ENCODE peak calls at places on chromosomes 3 and 15, in seven cellular contexts. M is left ventricle myocardium inferior, P is uterus, G is breast epithelium, F is GM23338, J is thoracic aorta, X is pancreas. T is an unnamed sample.

GRCh38 chr3:167671878-167672427 is 18.2 kb upstream of the WDR49 start:
- DNase-seq in M (no peak), P (no peak), G (no peak), F (no peak), J (no peak), X (no peak), T (no peak)

GRCh38 chr3:80592792-80593191 is 825.0 kb upstream of the ROBO1 start:
- DNase-seq in M (no peak), P (no peak), G (no peak), F (no peak), J (no peak), X (no peak), T (no peak)

GRCh38 chr3:40962721-40963120 is 236.6 kb upstream of the CTNNB1 start:
- DNase-seq in M (no peak), P (no peak), G (no peak), F (no peak), J (no peak), X (no peak), T (no peak)

GRCh38 chr15:80404057-80404718 is at the start of gene ARNT2:
- DNase-seq in M (peak; percentile 24), P (no peak), G (no peak), F (peak; percentile 74), J (no peak), X (peak; percentile 77), T (no peak)

GRCh38 chr3:186514296-186515002 is 29.7 kb downstream of the CRYGS start:
- DNase-seq in M (no peak), P (no peak), G (no peak), F (peak; percentile 56), J (no peak), X (no peak), T (peak; percentile 66)

GRCh38 chr3:66038726-66039589 is at the start of gene MAGI1:
- DNase-seq in M (peak; percentile 87), P (peak; percentile 91), G (peak; percentile 88), F (peak; percentile 97), J (peak; percentile 60), X (peak; percentile 91), T (no peak)

GRCh38 chr15:25181290-25182097 is 226.7 kb downstream of the SNRPN start:
- DNase-seq in M (peak; percentile 2), P (peak; percentile 4), G (peak; percentile 14), F (no peak), J (no peak), X (peak; percentile 35), T (no peak)

GRCh38 chr3:194572131-194572789 is 61.0 kb downstream of the TMEM44 start:
- DNase-seq in M (peak; percentile 65), P (peak; percentile 38), G (peak; percentile 62), F (no peak), J (peak; percentile 68), X (no peak), T (no peak)

GRCh38 chr3:97138914-97139541 is 324.6 kb downstream of the EPHA6 start:
- DNase-seq in M (no peak), P (no peak), G (no peak), F (peak; percentile 84), J (no peak), X (no peak), T (peak; percentile 55)

GRCh38 chr3:183253364-183253960 is 409 bp downstream of the B3GNT5 start:
- DNase-seq in M (peak; percentile 82), P (peak; percentile 80), G (peak; percentile 65), F (no peak), J (no peak), X (peak; percentile 87), T (no peak)

GRCh38 chr3:131972091-131972490 is 62.7 kb downstream of the CPNE4 start:
- DNase-seq in M (no peak), P (no peak), G (no peak), F (no peak), J (no peak), X (no peak), T (peak; percentile 14)

GRCh38 chr15:38650936-38651327 is 86.3 kb upstream of the RASGRP1 start:
- DNase-seq in M (no peak), P (no peak), G (no peak), F (no peak), J (no peak), X (no peak), T (peak; percentile 92)

GRCh38 chr3:114439279-114439678 is 145.5 kb downstream of the TIGIT start:
- DNase-seq in M (no peak), P (no peak), G (no peak), F (no peak), J (no peak), X (no peak), T (no peak)

GRCh38 chr3:174431717-174432116 is 427.4 kb upstream of the NAALADL2 start:
- DNase-seq in M (no peak), P (no peak), G (no peak), F (no peak), J (no peak), X (no peak), T (no peak)

GRCh38 chr3:11641683-11642407 is 1.9 kb downstream of the VGLL4 start:
- DNase-seq in M (no peak), P (no peak), G (no peak), F (peak; percentile 51), J (no peak), X (no peak), T (peak; percentile 77)

GRCh38 chr3:133833267-133833666 is 27.7 kb downstream of the SRPRB start:
- DNase-seq in M (no peak), P (no peak), G (no peak), F (no peak), J (no peak), X (no peak), T (no peak)

GRCh38 chr3:33377931-33378330 is 62.3 kb downstream of the UBP1 start:
- DNase-seq in M (no peak), P (no peak), G (no peak), F (no peak), J (no peak), X (no peak), T (no peak)

GRCh38 chr15:88048237-88048636 is 208.3 kb downstream of the NTRK3 start:
- DNase-seq in M (no peak), P (no peak), G (no peak), F (no peak), J (no peak), X (no peak), T (no peak)

GRCh38 chr15:43268111-43269105 is 1.7 kb upstream of the TGM5 start:
- DNase-seq in M (no peak), P (no peak), G (no peak), F (peak; percentile 77), J (no peak), X (no peak), T (no peak)

GRCh38 chr3:197749315-197749600 is 425 bp upstream of the FYTTD1 start:
- DNase-seq in M (no peak), P (no peak), G (no peak), F (peak; percentile 76), J (peak; percentile 11), X (no peak), T (peak; percentile 93)

GRCh38 chr3:19229086-19229485 is 80.8 kb downstream of the KCNH8 start:
- DNase-seq in M (no peak), P (no peak), G (no peak), F (no peak), J (no peak), X (no peak), T (no peak)

GRCh38 chr3:38643090-38643489 is 6.4 kb downstream of the SCN5A start:
- DNase-seq in M (no peak), P (peak; percentile 0), G (no peak), F (no peak), J (no peak), X (no peak), T (no peak)

GRCh38 chr3:42192334-42193200 is 73.4 kb downstream of the CCK start:
- DNase-seq in M (no peak), P (no peak), G (no peak), F (no peak), J (no peak), X (no peak), T (peak; percentile 60)

GRCh38 chr15:56672721-56673120 is 60.6 kb downstream of the ZNF280D start:
- DNase-seq in M (no peak), P (no peak), G (no peak), F (no peak), J (no peak), X (no peak), T (no peak)
- H3K36me3 ChIP-seq in M (peaks cover 43% of the 10 kb centered on the region), P (no peaks in the 10 kb centered on the region), G (no peaks in the 10 kb centered on the region), F (no peaks in the 10 kb centered on the region), J (peaks cover 21% of the 10 kb centered on the region), X (no peaks in the 10 kb centered on the region), T (peaks cover 36% of the 10 kb centered on the region)

DNA sequence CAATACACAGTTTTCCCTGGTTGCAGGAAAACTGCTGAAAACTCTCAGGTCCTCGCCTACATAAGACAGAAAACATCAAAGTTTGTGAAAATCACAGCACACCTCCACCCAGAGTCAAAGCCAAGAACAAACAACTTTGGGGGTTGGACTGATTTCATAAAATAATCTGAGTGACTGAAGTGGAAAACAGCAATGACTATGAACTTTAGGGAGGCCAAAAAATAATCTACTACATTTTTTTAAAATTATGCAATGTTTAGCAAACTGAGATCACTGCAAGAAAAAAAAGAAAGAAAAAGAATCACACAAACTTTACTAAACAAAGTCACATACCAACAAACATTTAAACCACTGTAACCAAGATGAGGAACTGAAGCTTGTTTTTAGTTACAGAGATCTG is 15.9 kb upstream of the FOXP1 start:
- DNase-seq in M (no peak), P (no peak), G (no peak), F (no peak), J (no peak), X (no peak), T (no peak)
- H3K27ac ChIP-seq in M (peak overlapping the region; percentile 26), P (no peak overlapping the region), G (peak overlapping the region; percentile 26), F (no peak overlapping the region), J (no peak overlapping the region), X (no peak overlapping the region), T (no peak overlapping the region)

GRCh38 chr3:52361893-52362292 is 45.8 kb downstream of the DNAH1 start:
- DNase-seq in M (no peak), P (no peak), G (no peak), F (no peak), J (no peak), X (no peak), T (no peak)

GRCh38 chr3:52359116-52359855 is 43.2 kb downstream of the DNAH1 start:
- DNase-seq in M (no peak), P (no peak), G (no peak), F (no peak), J (no peak), X (no peak), T (no peak)

GRCh38 chr3:52364322-52364721 is 48.2 kb downstream of the DNAH1 start:
- DNase-seq in M (no peak), P (no peak), G (no peak), F (no peak), J (no peak), X (no peak), T (no peak)

GRCh38 chr3:52361011-52361410 is 44.9 kb downstream of the DNAH1 start:
- DNase-seq in M (no peak), P (no peak), G (no peak), F (no peak), J (no peak), X (no peak), T (no peak)

GRCh38 chr3:52361454-52361853 is 45.3 kb downstream of the DNAH1 start:
- DNase-seq in M (no peak), P (no peak), G (no peak), F (no peak), J (no peak), X (no peak), T (no peak)
- H3K36me3 ChIP-seq in M (peaks cover 58% of the 10 kb centered on the region), P (no peaks in the 10 kb centered on the region), G (no peaks in the 10 kb centered on the region), F (no peaks in the 10 kb centered on the region), J (peaks cover 20% of the 10 kb centered on the region), X (no peaks in the 10 kb centered on the region), T (no peaks in the 10 kb centered on the region)

DNA sequence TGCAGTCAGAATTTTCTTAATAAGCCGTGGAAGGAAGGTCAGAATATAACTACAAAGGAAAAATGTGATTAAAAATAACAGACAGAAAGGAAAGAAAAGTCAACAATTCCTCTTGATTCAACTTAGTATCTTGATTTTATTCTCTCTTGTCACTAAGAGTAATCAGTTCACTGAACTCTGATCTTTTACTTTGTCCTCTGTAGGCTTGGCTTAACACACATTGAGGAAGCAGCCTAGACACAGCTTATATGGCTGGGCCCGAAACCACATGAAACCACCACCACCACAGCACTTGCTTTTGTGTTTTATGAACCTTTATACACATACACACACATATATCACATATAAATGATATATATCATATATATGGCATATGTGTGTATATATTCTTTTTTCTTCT is 1233.7 kb upstream of the ALCAM start:
- DNase-seq in M (no peak), P (no peak), G (no peak), F (no peak), J (no peak), X (no peak), T (no peak)
- H3K27ac ChIP-seq in M (no peak overlapping the region), P (no peak overlapping the region), G (no peak overlapping the region), F (no peak overlapping the region), J (no peak overlapping the region), X (no peak overlapping the region), T (no peak overlapping the region)

T was measured in Karpas-422.